ENCODE peak calls at places on chromosomes 16 and 17, in four cellular contexts. One of them, this sample, is unnamed.

GRCh38 chr17:82648761-82649474 is 674 bp upstream of the WDR45B start:
- DNase-seq in H1: peak
- DNase-seq in HepG2: no peak
- DNase-seq in K562: peak
- DNase-seq in this sample: no peak

GRCh38 chr16:17331071-17331521 is 139.7 kb downstream of the XYLT1 start:
- DNase-seq in K562: no peak
- DNase-seq in HepG2: no peak
- DNase-seq in H1: no peak
- DNase-seq in this sample: no peak

GRCh38 chr16:17302213-17302612 is 168.5 kb downstream of the XYLT1 start:
- DNase-seq in H1: no peak
- DNase-seq in HepG2: no peak
- DNase-seq in K562: no peak
- DNase-seq in this sample: no peak

GRCh38 chr17:63961355-63962207 is 11.1 kb downstream of the SCN4A start:
- DNase-seq in H1: peak
- DNase-seq in HepG2: peak
- DNase-seq in K562: peak
- DNase-seq in this sample: no peak

GRCh38 chr17:41133880-41134735 is 6.2 kb downstream of the KRTAP4-6 start:
- DNase-seq in K562: no peak
- DNase-seq in HepG2: no peak
- DNase-seq in H1: no peak
- DNase-seq in this sample: no peak

GRCh38 chr16:28897826-28898225 is 19.5 kb downstream of the ATP2A1 start:
- DNase-seq in H1: no peak
- DNase-seq in HepG2: no peak
- DNase-seq in K562: no peak
- DNase-seq in this sample: no peak

GRCh38 chr16:50153648-50154368 is 702 bp downstream of the TENT4B start:
- DNase-seq in HepG2: no peak
- DNase-seq in H1: peak
- DNase-seq in K562: peak
- DNase-seq in this sample: no peak

GRCh38 chr16:3509470-3509928 is 8.7 kb downstream of the CLUAP1 start:
- DNase-seq in HepG2: no peak
- DNase-seq in H1: no peak
- DNase-seq in K562: peak
- DNase-seq in this sample: peak

GRCh38 chr17:42456223-42457106 is 2.2 kb upstream of the ATP6V0A1 start:
- DNase-seq in H1: no peak
- DNase-seq in HepG2: no peak
- DNase-seq in K562: peak
- DNase-seq in this sample: peak

GRCh38 chr16:78929798-78930197 is 670.7 kb downstream of the MAF start:
- DNase-seq in HepG2: no peak
- DNase-seq in H1: no peak
- DNase-seq in K562: peak
- DNase-seq in this sample: no peak

GRCh38 chr16:4283939-4284338 is 11.1 kb upstream of the TFAP4 start:
- DNase-seq in HepG2: no peak
- DNase-seq in K562: no peak
- DNase-seq in H1: no peak
- DNase-seq in this sample: no peak

GRCh38 chr17:31830971-31831755 is 27.9 kb downstream of the COPRS start:
- DNase-seq in HepG2: no peak
- DNase-seq in H1: no peak
- DNase-seq in K562: peak
- DNase-seq in this sample: no peak

GRCh38 chr16:89607453-89607852 is 6.0 kb upstream of the DPEP1 start:
- DNase-seq in HepG2: no peak
- DNase-seq in H1: no peak
- DNase-seq in K562: peak
- DNase-seq in this sample: no peak

GRCh38 chr16:8798174-8798527 is 512 bp downstream of the PMM2 start:
- DNase-seq in K562: peak
- DNase-seq in H1: no peak
- DNase-seq in HepG2: peak
- DNase-seq in this sample: no peak

GRCh38 chr16:15643453-15644305 is 725 bp upstream of the MARF1 start:
- DNase-seq in H1: peak
- DNase-seq in HepG2: peak
- DNase-seq in K562: peak
- DNase-seq in this sample: no peak

GRCh38 chr17:41868568-41868967 is 3.3 kb upstream of the KLHL11 start:
- DNase-seq in H1: no peak
- DNase-seq in K562: no peak
- DNase-seq in HepG2: no peak
- DNase-seq in this sample: no peak

GRCh38 chr16:67530013-67530939 is 1.6 kb downstream of the RIPOR1 start:
- DNase-seq in HepG2: no peak
- DNase-seq in K562: peak
- DNase-seq in H1: peak
- DNase-seq in this sample: no peak

GRCh38 chr16:76634847-76635697 is 357.9 kb downstream of the CNTNAP4 start:
- DNase-seq in K562: peak
- DNase-seq in H1: no peak
- DNase-seq in HepG2: no peak
- DNase-seq in this sample: no peak

GRCh38 chr16:59320657-59321056 is 586.5 kb upstream of the GOT2 start:
- DNase-seq in K562: no peak
- DNase-seq in HepG2: no peak
- DNase-seq in H1: no peak
- DNase-seq in this sample: no peak
- TF ChIP-seq CTCF in K562: no peak
- TF ChIP-seq CTCF in HepG2: no peak
- TF ChIP-seq CTCF in H1: no peak
- TF ChIP-seq CTCF in this sample: no peak

DNA sequence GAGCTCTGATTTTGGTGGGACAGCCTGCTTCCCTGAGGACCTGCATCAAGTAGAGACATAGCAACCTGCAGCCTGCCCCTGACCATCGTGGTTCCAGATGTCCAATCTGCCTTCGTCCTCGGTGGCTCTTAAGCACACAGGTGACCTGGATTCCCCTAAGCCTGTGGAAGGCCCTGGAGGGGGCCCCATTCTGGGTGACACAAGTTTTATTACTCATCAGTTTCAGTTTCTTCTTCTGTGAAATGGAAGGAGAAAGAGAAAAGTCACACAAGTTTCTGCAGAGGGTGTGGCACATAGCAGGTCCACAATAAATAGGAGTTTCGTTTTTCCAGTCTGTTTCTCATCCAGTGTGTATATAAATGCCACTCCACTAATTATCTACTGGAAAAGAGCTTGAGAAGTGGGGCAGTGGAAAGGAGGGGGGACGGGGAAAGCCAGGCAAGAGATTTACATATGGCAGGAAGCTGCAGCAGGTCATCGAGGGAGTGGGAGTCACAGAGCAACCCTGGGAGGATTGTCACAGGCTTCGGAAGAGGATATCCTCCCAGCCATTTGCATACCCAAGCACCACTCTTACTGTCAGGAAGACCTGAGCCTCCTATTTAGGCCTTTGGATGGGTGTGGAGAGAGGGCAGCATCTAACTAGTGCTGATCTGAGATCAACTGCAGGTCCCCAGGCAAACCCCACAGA is 10.0 kb upstream of the NOS2 start:
- DNase-seq in HepG2: no peak
- DNase-seq in H1: no peak
- DNase-seq in K562: no peak
- DNase-seq in this sample: peak
- TF ChIP-seq BRCA1 in HepG2: no peak
- TF ChIP-seq BRCA1 in H1: no peak
- TF ChIP-seq BRCA1 in K562: no peak
- TF ChIP-seq BRCA1 in this sample: no peak

GRCh38 chr17:74055508-74056160 is 147.8 kb upstream of the RPL38 start:
- DNase-seq in H1: no peak
- DNase-seq in HepG2: no peak
- DNase-seq in K562: no peak
- DNase-seq in this sample: no peak
- TF ChIP-seq TAF1 in H1: no peak
- TF ChIP-seq TAF1 in HepG2: no peak
- TF ChIP-seq TAF1 in K562: no peak
- TF ChIP-seq TAF1 in this sample: no peak

GRCh38 chr16:86062271-86062965 is 163.5 kb downstream of the IRF8 start:
- DNase-seq in HepG2: no peak
- DNase-seq in K562: no peak
- DNase-seq in H1: no peak
- DNase-seq in this sample: no peak
- TF ChIP-seq CTCF in HepG2: no peak
- TF ChIP-seq CTCF in K562: no peak
- TF ChIP-seq CTCF in H1: no peak
- TF ChIP-seq CTCF in this sample: no peak

GRCh38 chr17:4537451-4538235 is 17.5 kb downstream of the MYBBP1A start:
- DNase-seq in K562: no peak
- DNase-seq in H1: no peak
- DNase-seq in HepG2: no peak
- DNase-seq in this sample: no peak
- TF ChIP-seq BRCA1 in K562: no peak
- TF ChIP-seq BRCA1 in H1: no peak
- TF ChIP-seq BRCA1 in HepG2: no peak
- TF ChIP-seq BRCA1 in this sample: no peak

DNA sequence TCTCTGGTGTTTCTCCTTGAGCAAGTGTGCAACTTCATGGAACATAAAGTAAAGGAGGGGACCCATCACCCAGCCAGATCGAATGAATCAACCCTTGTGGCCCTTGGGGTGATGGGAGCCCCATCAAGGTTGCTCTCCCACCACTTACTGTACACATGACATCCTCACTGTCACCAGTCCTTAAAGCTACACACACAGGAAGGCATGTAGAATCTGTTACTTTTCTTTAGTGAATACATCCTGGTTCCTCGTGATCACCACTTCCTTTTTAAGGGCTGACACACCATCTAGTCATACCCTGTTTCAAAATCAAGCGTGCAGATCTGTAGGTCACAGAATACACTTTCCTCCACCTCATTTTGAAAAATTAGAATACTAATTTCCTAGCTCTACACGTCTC is 22.6 kb upstream of the MPHOSPH6 start:
- DNase-seq in K562: no peak
- DNase-seq in HepG2: no peak
- DNase-seq in H1: no peak
- DNase-seq in this sample: no peak
- TF ChIP-seq TAF1 in K562: no peak
- TF ChIP-seq TAF1 in HepG2: no peak
- TF ChIP-seq TAF1 in H1: no peak
- TF ChIP-seq TAF1 in this sample: no peak

GRCh38 chr17:76408037-76408849 is 23.8 kb downstream of the SPHK1 start:
- DNase-seq in K562: peak
- DNase-seq in H1: peak
- DNase-seq in HepG2: peak
- DNase-seq in this sample: no peak
- TF ChIP-seq CTCF in K562: peak
- TF ChIP-seq CTCF in H1: peak
- TF ChIP-seq CTCF in HepG2: peak
- TF ChIP-seq CTCF in this sample: peak

GRCh38 chr16:2236362-2237075 is at the start of gene DNASE1L2:
- DNase-seq in K562: no peak
- DNase-seq in HepG2: no peak
- DNase-seq in H1: peak
- DNase-seq in this sample: no peak
- TF ChIP-seq BRCA1 in K562: no peak
- TF ChIP-seq BRCA1 in HepG2: no peak
- TF ChIP-seq BRCA1 in H1: no peak
- TF ChIP-seq BRCA1 in this sample: no peak